ENCODE peak calls at places on chromosomes 2 and 18, in six cellular contexts. B is Right ventricle myocardium superior; R is AG04450; O is PC-9; Z is activated CD4-positive, alpha-beta T cell treated with anti-CD3 and anti-CD28 coated beads for 48 hours; J is astrocyte of the spinal cord. X is an unnamed sample.
A peak's percentile ranks its signal among the peaks of the same experiment; 100 is the strongest.

GRCh38 chr18:79875931-79876461 is 75.5 kb downstream of the SLC66A2 start:
- DNase-seq in B (peak; percentile 22), O (no peak), J (no peak), R (no peak), Z (no peak), X (no peak)

GRCh38 chr2:174120346-174120745 is 128.0 kb downstream of the OLA1 start:
- DNase-seq in O (peak; percentile 86), Z (peak; percentile 68), B (no peak), R (no peak), J (peak; percentile 25), X (peak; percentile 56)

GRCh38 chr2:219461061-219461514 is 26.4 kb downstream of the SPEG start:
- DNase-seq in B (peak; percentile 68), R (no peak), Z (peak; percentile 28), O (no peak), J (peak; percentile 30), X (peak; percentile 34)

GRCh38 chr2:16012029-16012596 is 71.8 kb downstream of the MYCN start:
- DNase-seq in B (no peak), Z (no peak), O (no peak), J (no peak), R (no peak), X (no peak)

GRCh38 chr18:5585653-5586052 is 41.9 kb upstream of the EPB41L3 start:
- DNase-seq in J (no peak), O (no peak), R (no peak), Z (no peak), B (no peak), X (no peak)

GRCh38 chr18:76656925-76657324 is 161.9 kb upstream of the ZNF516 start:
- DNase-seq in O (no peak), R (no peak), J (no peak), B (no peak), Z (no peak), X (no peak)

GRCh38 chr2:26072925-26073768 is 39.3 kb downstream of the RAB10 start:
- DNase-seq in O (no peak), B (no peak), J (no peak), Z (no peak), R (no peak), X (no peak)

GRCh38 chr18:61842146-61842545 is 50.7 kb downstream of the RNF152 start:
- DNase-seq in R (no peak), B (no peak), J (peak; percentile 5), O (no peak), Z (no peak), X (peak; percentile 19)

GRCh38 chr2:116416988-116417387 is 1397.5 kb upstream of the DDX18 start:
- DNase-seq in B (no peak), R (no peak), O (no peak), J (no peak), Z (no peak), X (no peak)